ENCODE peak calls at places on chromosome 17, in four cellular contexts. One of them, this sample, is unnamed.

GRCh38 chr17:7282752-7283321 is 1.3 kb downstream of the SLC2A4 start:
- DNase-seq in GM06990: no peak
- DNase-seq in AG04449: no peak
- DNase-seq in neural crest cell: no peak
- DNase-seq in this sample: no peak

GRCh38 chr17:33049781-33050414 is 58.3 kb downstream of the SPACA3 start:
- DNase-seq in GM06990: no peak
- DNase-seq in AG04449: no peak
- DNase-seq in neural crest cell: peak
- DNase-seq in this sample: peak

GRCh38 chr17:55282379-55282702 is 17.6 kb downstream of the HLF start:
- DNase-seq in GM06990: no peak
- DNase-seq in AG04449: no peak
- DNase-seq in neural crest cell: no peak
- DNase-seq in this sample: no peak

GRCh38 chr17:35973333-35974260 is 7.7 kb downstream of the CCL16 start:
- DNase-seq in GM06990: no peak
- DNase-seq in AG04449: peak
- DNase-seq in neural crest cell: no peak
- DNase-seq in this sample: no peak

GRCh38 chr17:72400488-72400827 is 279.6 kb downstream of the SOX9 start:
- DNase-seq in GM06990: no peak
- DNase-seq in AG04449: no peak
- DNase-seq in neural crest cell: no peak
- DNase-seq in this sample: no peak

GRCh38 chr17:14197582-14197981 is 39.1 kb downstream of the CDRT15 start:
- DNase-seq in GM06990: no peak
- DNase-seq in AG04449: no peak
- DNase-seq in neural crest cell: no peak
- DNase-seq in this sample: no peak

GRCh38 chr17:31533546-31534155 is 142.2 kb downstream of the RAB11FIP4 start:
- DNase-seq in GM06990: no peak
- DNase-seq in AG04449: peak
- DNase-seq in neural crest cell: peak
- DNase-seq in this sample: peak

GRCh38 chr17:64774888-64775600 is 112.9 kb upstream of the SMURF2 start:
- DNase-seq in GM06990: no peak
- DNase-seq in AG04449: no peak
- DNase-seq in neural crest cell: no peak
- DNase-seq in this sample: no peak

GRCh38 chr17:32277284-32277683 is 11.7 kb downstream of the RHBDL3 start:
- DNase-seq in GM06990: no peak
- DNase-seq in AG04449: no peak
- DNase-seq in neural crest cell: no peak
- DNase-seq in this sample: no peak

GRCh38 chr17:78995761-78996451 is 13.7 kb downstream of the CANT1 start:
- DNase-seq in GM06990: no peak
- DNase-seq in AG04449: no peak
- DNase-seq in neural crest cell: no peak
- DNase-seq in this sample: no peak

GRCh38 chr17:35051183-35051578 is 12.3 kb downstream of the RFFL start:
- DNase-seq in GM06990: peak
- DNase-seq in AG04449: no peak
- DNase-seq in neural crest cell: no peak
- DNase-seq in this sample: no peak

GRCh38 chr17:83191388-83192160 is 112.2 kb downstream of the METRNL start:
- DNase-seq in GM06990: no peak
- DNase-seq in AG04449: no peak
- DNase-seq in neural crest cell: no peak
- DNase-seq in this sample: no peak

GRCh38 chr17:10857976-10858375 is 20.1 kb upstream of the PIRT start:
- DNase-seq in GM06990: no peak
- DNase-seq in AG04449: no peak
- DNase-seq in neural crest cell: no peak
- DNase-seq in this sample: no peak

DNA sequence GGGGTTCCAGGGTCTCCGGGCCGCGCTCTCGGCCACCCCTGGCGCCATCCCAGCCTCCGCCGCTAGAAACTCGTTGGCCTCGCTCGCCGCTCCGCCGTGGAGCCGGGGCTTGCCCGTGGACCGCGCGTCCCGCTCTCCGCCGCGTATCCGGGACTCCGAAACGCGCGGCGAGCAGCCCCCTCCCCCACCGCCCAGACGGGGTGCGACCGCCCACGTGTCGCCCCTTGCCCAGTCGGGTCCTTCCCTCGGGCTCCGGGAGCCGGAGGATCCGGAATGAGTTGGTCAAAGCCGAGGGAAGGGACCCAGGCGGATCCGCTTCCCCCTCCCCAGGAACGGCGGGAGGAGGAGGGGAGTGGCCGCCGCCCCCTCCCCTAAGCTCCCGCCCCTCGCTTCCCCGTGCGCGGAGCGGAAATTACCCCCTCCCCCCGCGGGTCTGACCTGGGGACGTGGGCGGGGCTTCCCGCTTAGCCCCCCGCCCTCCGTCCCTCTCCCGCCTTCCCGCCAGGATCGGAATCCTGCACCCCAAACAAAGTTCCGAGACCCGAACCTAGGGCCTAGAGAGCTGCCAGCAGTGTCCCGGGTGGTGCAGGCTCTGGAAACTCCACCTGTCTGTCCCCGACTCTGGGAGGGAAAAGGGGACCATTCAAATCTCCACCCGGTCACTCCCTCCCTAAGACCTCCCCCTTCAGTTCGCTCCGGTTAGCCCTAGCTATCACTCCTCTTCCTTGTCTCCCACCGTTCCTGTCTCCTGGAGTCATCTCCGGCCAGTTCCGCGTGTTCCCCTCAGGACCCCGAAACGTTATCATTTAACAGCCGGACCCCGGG is 1.1 kb upstream of the IGF2BP1 start:
- DNase-seq in GM06990: no peak
- DNase-seq in AG04449: no peak
- DNase-seq in neural crest cell: peak
- DNase-seq in this sample: peak
- TF ChIP-seq CTCF in GM06990: no peak
- TF ChIP-seq CTCF in AG04449: no peak
- TF ChIP-seq CTCF in neural crest cell: peak
- TF ChIP-seq CTCF in this sample: no peak

DNA sequence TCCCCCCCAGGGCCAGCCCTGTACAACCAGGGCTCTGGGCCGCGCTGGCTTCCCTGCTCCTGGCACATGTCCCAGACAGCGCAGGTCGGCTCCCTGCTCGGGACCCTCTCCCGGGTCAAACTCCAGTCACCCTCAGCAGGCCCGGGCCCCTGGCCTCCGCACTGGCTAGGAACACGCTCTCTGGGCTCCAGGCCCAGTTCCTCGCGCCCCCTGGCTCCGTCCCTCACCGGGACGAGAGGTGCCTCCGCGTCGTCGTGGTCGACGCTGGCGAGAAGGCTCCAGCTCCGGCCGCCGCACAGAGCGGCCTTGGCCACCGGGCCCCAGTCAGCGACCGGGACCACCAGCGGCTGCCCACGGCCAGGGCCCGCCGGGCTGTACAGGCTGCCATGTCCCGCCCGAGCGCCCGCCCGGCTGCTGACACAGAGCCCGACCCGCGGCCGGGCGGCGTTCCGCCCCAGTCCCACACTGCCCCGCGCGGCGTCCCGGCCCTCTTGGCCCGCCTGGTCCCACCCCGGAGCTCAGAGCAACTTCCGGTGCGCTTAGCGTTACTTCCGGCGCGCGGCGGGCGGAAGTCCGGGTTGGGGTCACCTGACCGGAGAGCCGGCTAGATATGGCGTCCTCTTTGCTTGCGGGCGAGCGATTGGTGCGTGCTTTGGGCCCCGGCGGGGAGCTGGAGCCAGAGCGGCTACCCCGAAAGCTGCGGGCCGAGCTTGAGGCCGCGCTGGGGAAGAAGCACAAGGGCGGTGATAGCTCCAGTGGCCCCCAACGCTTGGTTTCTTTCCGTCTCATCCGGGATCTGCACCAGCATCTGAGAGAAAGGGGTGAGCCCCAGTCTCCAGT is at the start of gene POLDIP2:
- DNase-seq in GM06990: peak
- DNase-seq in AG04449: peak
- DNase-seq in neural crest cell: peak
- DNase-seq in this sample: peak
- TF ChIP-seq CTCF in GM06990: no peak
- TF ChIP-seq CTCF in AG04449: no peak
- TF ChIP-seq CTCF in neural crest cell: no peak
- TF ChIP-seq CTCF in this sample: no peak

DNA sequence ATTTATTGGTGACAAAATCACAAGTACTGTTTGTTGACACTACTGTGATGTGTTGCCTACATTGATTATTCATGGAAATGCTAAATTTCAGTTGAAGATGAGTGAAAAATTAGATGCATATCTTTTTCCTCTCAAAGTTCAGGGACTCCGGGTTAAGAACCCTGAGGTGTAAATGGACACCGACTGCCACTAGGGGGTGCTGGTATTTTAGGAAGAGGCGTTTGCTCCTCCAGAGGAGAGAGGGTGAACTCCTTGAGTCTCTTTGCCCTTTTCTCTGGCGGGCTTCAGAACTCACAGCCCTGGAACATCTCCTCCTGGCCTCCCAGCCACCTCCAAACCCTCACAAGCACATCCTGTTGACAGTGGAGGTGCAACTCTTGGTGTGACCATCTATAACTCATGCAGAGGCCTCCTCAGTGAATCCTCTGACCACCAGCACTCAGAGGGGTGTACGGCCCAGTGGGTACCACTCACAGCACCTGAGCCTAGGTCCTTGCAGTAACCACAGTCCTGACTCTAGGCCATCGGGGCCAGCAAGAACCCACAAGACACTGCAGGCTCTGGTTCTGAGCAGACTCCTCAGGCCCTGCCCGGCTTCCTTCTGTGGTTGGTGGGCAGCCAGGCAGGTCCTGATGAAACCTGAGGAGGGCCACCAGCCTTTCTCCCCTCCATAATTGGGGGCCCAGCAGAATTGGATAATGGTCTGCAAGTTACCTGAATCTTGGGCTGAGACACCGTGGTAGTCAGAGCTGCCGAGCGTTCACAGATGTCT is 26.2 kb upstream of the PIK3R5 start:
- DNase-seq in GM06990: no peak
- DNase-seq in AG04449: no peak
- DNase-seq in neural crest cell: peak
- DNase-seq in this sample: peak
- TF ChIP-seq CTCF in GM06990: peak
- TF ChIP-seq CTCF in AG04449: peak
- TF ChIP-seq CTCF in neural crest cell: peak
- TF ChIP-seq CTCF in this sample: peak

DNA sequence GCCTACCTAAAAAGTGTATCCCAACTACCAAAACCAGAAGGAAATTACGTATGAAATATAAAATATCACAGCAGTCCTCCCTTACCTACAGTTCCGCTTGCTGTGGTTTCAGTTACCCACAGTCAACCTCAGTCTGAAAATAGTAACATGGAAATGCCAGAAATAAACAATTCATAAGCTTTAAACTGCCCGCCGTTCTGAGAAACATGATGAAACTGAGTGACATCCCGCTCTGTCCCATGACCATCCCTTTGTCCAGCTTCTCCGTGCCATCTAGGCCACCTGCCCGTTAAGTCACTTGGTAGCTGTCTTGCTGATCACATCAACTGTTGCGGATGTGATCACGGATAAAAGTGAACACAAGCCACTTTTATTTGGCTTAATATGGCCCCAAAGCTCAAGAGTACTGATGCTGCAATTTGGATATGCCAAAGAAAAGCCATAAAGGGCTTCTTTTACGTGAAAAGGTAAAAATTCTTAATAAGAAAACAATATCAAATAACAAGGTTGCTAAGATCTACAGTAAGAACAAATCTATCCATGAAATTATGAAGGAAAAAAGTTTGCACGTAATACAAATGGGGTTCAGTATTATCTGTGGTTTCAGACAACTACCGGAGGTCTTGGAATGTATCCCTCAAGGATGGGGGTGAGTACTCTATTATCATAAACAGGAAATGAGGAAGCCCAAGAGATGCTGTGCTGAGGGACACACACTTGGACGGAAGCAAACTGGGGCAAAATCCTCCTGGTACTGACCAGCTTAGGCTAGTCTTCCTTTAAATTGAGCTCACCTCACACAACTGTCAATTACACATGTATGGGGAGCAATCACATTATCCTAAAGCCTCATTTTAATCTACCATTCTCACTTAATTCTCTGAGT is 8.2 kb downstream of the USP22 start:
- DNase-seq in GM06990: no peak
- DNase-seq in AG04449: no peak
- DNase-seq in neural crest cell: no peak
- DNase-seq in this sample: no peak
- TF ChIP-seq CTCF in GM06990: no peak
- TF ChIP-seq CTCF in AG04449: no peak
- TF ChIP-seq CTCF in neural crest cell: no peak
- TF ChIP-seq CTCF in this sample: no peak

GRCh38 chr17:77602062-77602746 is 356.3 kb upstream of the TNRC6C start:
- DNase-seq in GM06990: no peak
- DNase-seq in AG04449: peak
- DNase-seq in neural crest cell: no peak
- DNase-seq in this sample: no peak

GRCh38 chr17:77601054-77601979 is 357.2 kb upstream of the TNRC6C start:
- DNase-seq in GM06990: no peak
- DNase-seq in AG04449: no peak
- DNase-seq in neural crest cell: no peak
- DNase-seq in this sample: no peak

GRCh38 chr17:77604301-77605031 is 354.0 kb upstream of the TNRC6C start:
- DNase-seq in GM06990: no peak
- DNase-seq in AG04449: no peak
- DNase-seq in neural crest cell: no peak
- DNase-seq in this sample: no peak

GRCh38 chr17:77600346-77600745 is 358.2 kb upstream of the TNRC6C start:
- DNase-seq in GM06990: no peak
- DNase-seq in AG04449: no peak
- DNase-seq in neural crest cell: no peak
- DNase-seq in this sample: no peak

GRCh38 chr17:77602883-77603640 is 355.4 kb upstream of the TNRC6C start:
- DNase-seq in GM06990: no peak
- DNase-seq in AG04449: no peak
- DNase-seq in neural crest cell: no peak
- DNase-seq in this sample: no peak
- TF ChIP-seq CTCF in GM06990: no peak
- TF ChIP-seq CTCF in AG04449: no peak
- TF ChIP-seq CTCF in neural crest cell: no peak
- TF ChIP-seq CTCF in this sample: no peak

GRCh38 chr17:16351831-16352230 is 1.4 kb downstream of the CENPV start:
- DNase-seq in GM06990: no peak
- DNase-seq in AG04449: peak
- DNase-seq in neural crest cell: no peak
- DNase-seq in this sample: no peak

GRCh38 chr17:16353702-16354174 is 469 bp upstream of the CENPV start:
- DNase-seq in GM06990: no peak
- DNase-seq in AG04449: no peak
- DNase-seq in neural crest cell: no peak
- DNase-seq in this sample: no peak

GRCh38 chr17:16354585-16354984 is 1.3 kb upstream of the CENPV start:
- DNase-seq in GM06990: peak
- DNase-seq in AG04449: no peak
- DNase-seq in neural crest cell: no peak
- DNase-seq in this sample: no peak

GRCh38 chr17:16352303-16352837 is 899 bp downstream of the CENPV start:
- DNase-seq in GM06990: peak
- DNase-seq in AG04449: no peak
- DNase-seq in neural crest cell: peak
- DNase-seq in this sample: peak

GRCh38 chr17:16352838-16353701 is at the start of gene CENPV:
- DNase-seq in GM06990: peak
- DNase-seq in AG04449: no peak
- DNase-seq in neural crest cell: peak
- DNase-seq in this sample: peak
- TF ChIP-seq CTCF in GM06990: no peak
- TF ChIP-seq CTCF in AG04449: no peak
- TF ChIP-seq CTCF in neural crest cell: peak
- TF ChIP-seq CTCF in this sample: no peak